ENCODE peak calls at places on chromosomes 13 and 19, in seven cellular contexts. N is IMR-90, A is A549, T is H1, Z is K562, R is HepG2, L is SK-N-SH. X is an unnamed sample.

GRCh38 chr19:52936958-52937334 is 13.7 kb upstream of the ZNF888 start:
- DNase-seq in N (no peak), A (no peak), T (no peak), Z (peak; percentile 47), R (no peak), L (no peak), X (no peak)

GRCh38 chr19:49882643-49883042 is 5.1 kb downstream of the TBC1D17 start:
- DNase-seq in N (no peak), A (no peak), T (no peak), Z (no peak), R (no peak), L (no peak), X (no peak)

GRCh38 chr19:36213793-36214387 is 575 bp downstream of the ZNF565 start:
- DNase-seq in N (peak; percentile 45), A (no peak), T (no peak), Z (no peak), R (no peak), L (no peak), X (no peak)

GRCh38 chr13:85137516-85137915 is 661.7 kb downstream of the SLITRK6 start:
- DNase-seq in N (no peak), A (no peak), T (no peak), Z (no peak), R (no peak), L (peak; percentile 44), X (no peak)

GRCh38 chr13:107209811-107210210 is 641.9 kb upstream of the ARGLU1 start:
- DNase-seq in N (peak; percentile 80), A (no peak), T (no peak), Z (no peak), R (no peak), L (no peak), X (no peak)

GRCh38 chr13:27151798-27152599 is 19.6 kb downstream of the USP12 start:
- DNase-seq in N (peak; percentile 29), A (no peak), T (no peak), Z (no peak), R (peak; percentile 55), L (no peak), X (no peak)

GRCh38 chr13:42808572-42808971 is 27.2 kb downstream of the FAM216B start:
- DNase-seq in N (peak; percentile 56), A (no peak), T (no peak), Z (no peak), R (no peak), L (no peak), X (no peak)

GRCh38 chr19:12544401-12544876 is 6.8 kb downstream of the ZNF564 start:
- DNase-seq in N (peak; percentile 19), A (no peak), T (no peak), Z (peak; percentile 99), R (no peak), L (no peak), X (no peak)

GRCh38 chr19:50053119-50053518 is 27.3 kb downstream of the ZNF473 start:
- DNase-seq in N (no peak), A (no peak), T (no peak), Z (no peak), R (no peak), L (no peak), X (no peak)

GRCh38 chr13:99228737-99229691 is 28.4 kb downstream of the UBAC2 start:
- DNase-seq in N (peak; percentile 87), A (no peak), T (no peak), Z (peak; percentile 17), R (peak; percentile 23), L (peak; percentile 41), X (no peak)

GRCh38 chr13:32056316-32056715 is 24.7 kb downstream of the FRY start:
- DNase-seq in N (no peak), A (no peak), T (no peak), Z (no peak), R (no peak), L (no peak), X (no peak)

GRCh38 chr19:8308891-8309291 is 733 bp upstream of the CD320 start:
- DNase-seq in N (no peak), A (no peak), T (no peak), Z (no peak), R (no peak), L (no peak), X (peak; percentile 5)
- TF ChIP-seq USF2 in N (no peak), A (no peak), T (no peak), Z (no peak), R (no peak), L (no peak), X (no peak)

GRCh38 chr19:51548891-51549305 is 17.4 kb upstream of the SIGLEC6 start:
- DNase-seq in N (no peak), A (no peak), T (no peak), Z (no peak), R (no peak), L (no peak), X (no peak)

GRCh38 chr19:51546107-51546649 is 14.7 kb upstream of the SIGLEC6 start:
- DNase-seq in N (no peak), A (no peak), T (no peak), Z (no peak), R (no peak), L (no peak), X (no peak)

GRCh38 chr19:51548213-51548651 is 16.8 kb upstream of the SIGLEC6 start:
- DNase-seq in N (no peak), A (no peak), T (no peak), Z (peak; percentile 87), R (no peak), L (no peak), X (no peak)

GRCh38 chr19:51546650-51547396 is 15.4 kb upstream of the SIGLEC6 start:
- DNase-seq in N (peak; percentile 9), A (no peak), T (no peak), Z (peak; percentile 98), R (no peak), L (no peak), X (no peak)

DNA sequence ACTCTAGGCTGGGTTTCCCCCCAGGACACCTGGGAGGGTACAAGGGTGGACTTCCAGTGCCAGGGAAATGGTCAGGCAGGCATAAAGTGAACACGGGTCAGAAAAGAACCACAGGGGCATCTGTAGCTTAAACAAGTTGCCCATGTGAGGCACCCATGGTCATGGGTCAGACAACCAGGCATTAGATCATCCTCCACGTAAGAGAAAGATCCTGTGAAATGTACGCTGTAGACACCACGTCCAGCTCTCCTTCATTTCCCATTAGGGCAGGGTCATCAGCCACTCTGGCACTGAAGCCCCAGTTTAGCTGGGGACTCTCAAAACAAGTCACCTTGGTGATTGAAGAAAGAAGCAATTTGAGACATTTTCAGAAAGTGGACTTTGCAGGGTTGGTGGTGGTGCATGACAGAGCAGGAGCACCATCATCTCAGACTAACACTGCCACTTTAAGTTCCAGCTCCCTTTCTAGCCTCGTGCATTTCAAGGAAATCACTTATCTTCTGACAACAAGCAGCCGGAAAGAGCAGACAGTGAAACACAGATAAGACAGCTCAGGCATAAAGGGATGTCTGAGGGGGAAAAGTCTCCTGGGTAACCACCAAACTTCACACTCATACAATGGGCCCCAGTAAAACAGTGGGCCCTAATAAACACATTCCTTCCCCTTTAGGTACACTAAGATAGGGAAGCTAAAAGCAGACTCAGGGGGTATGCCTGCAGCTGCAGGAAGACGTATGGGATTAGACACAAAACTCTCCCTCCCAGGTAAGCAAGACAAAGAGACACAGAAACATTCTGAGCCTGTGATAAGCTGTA is 16.1 kb upstream of the SIGLEC6 start:
- DNase-seq in N (no peak), A (no peak), T (no peak), Z (peak; percentile 96), R (no peak), L (no peak), X (no peak)
- TF ChIP-seq USF2 in N (no peak), A (no peak), T (no peak), Z (no peak), R (no peak), L (no peak), X (no peak)

GRCh38 chr19:5119297-5119998 is 150.5 kb downstream of the KDM4B start:
- DNase-seq in N (no peak), A (no peak), T (no peak), Z (no peak), R (no peak), L (no peak), X (no peak)
- TF ChIP-seq USF2 in N (no peak), A (no peak), T (no peak), Z (no peak), R (no peak), L (no peak), X (no peak)

GRCh38 chr19:16188521-16188920 is 3.3 kb downstream of the FAM32A start:
- DNase-seq in N (no peak), A (no peak), T (no peak), Z (no peak), R (no peak), L (no peak), X (no peak)

GRCh38 chr19:16190198-16190597 is 5.0 kb downstream of the FAM32A start:
- DNase-seq in N (no peak), A (no peak), T (no peak), Z (no peak), R (no peak), L (no peak), X (no peak)

GRCh38 chr19:16184665-16185122 is 516 bp upstream of the FAM32A start:
- DNase-seq in N (no peak), A (no peak), T (no peak), Z (no peak), R (no peak), L (no peak), X (no peak)

GRCh38 chr19:16185123-16185924 is at the start of gene FAM32A:
- DNase-seq in N (peak; percentile 99), A (peak; percentile 98), T (peak; percentile 98), Z (peak; percentile 99), R (peak; percentile 98), L (peak; percentile 96), X (peak; percentile 97)

DNA sequence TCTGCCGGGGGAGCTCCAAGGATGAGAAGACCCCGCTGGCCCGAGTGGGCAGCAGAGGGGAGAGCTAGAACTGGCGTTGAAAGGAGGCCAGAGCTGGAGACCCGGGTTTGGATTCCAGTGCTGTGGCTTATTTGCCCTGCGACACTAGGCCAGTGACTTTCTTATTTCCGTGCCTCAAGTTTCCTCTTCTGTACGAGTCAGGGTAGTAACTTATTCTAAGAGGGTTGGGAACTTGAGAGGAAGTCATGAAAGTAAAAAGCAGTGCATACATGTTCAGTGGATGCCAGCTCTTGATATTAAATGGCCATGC is 670 bp downstream of the FAM32A start:
- DNase-seq in N (no peak), A (no peak), T (no peak), Z (no peak), R (peak; percentile 39), L (peak; percentile 75), X (no peak)
- TF ChIP-seq USF2 in N (no peak), A (no peak), T (no peak), Z (no peak), R (no peak), L (no peak), X (no peak)

GRCh38 chr19:56660381-56661105 is 11.0 kb downstream of the ZNF835 start:
- DNase-seq in N (no peak), A (no peak), T (no peak), Z (no peak), R (no peak), L (peak; percentile 66), X (no peak)
- TF ChIP-seq USF2 in N (no peak), A (no peak), T (no peak), Z (no peak), R (no peak), L (no peak), X (no peak)

GRCh38 chr19:41376998-41377365 is 649 bp downstream of the TMEM91 start:
- DNase-seq in N (no peak), A (no peak), T (no peak), Z (no peak), R (no peak), L (no peak), X (no peak)
- TF ChIP-seq USF2 in N (no peak), A (no peak), T (no peak), Z (no peak), R (no peak), L (no peak), X (no peak)

X was measured in WTC11.